ENCODE peak calls at places on chromosomes 11 and 22, in six cellular contexts. T, P, O, G, U and C are unnamed samples.

GRCh38 chr11:45920531-45921477 is 1.7 kb upstream of the LARGE2 start:
- DNase-seq in T (peak; percentile 18), P (no peak), O (no peak), G (no peak), U (no peak), C (no peak)

GRCh38 chr11:1557168-1557884 is 14.7 kb downstream of the DUSP8 start:
- DNase-seq in T (peak; percentile 54), P (no peak), O (no peak), G (no peak), U (no peak), C (peak; percentile 48)

GRCh38 chr11:34197256-34197655 is 91.8 kb downstream of the NAT10 start:
- DNase-seq in T (no peak), P (no peak), O (no peak), G (no peak), U (no peak), C (no peak)

GRCh38 chr11:126405906-126406305 is 50.4 kb downstream of the ST3GAL4 start:
- DNase-seq in T (no peak), P (no peak), O (no peak), G (no peak), U (no peak), C (peak; percentile 59)

GRCh38 chr11:61091373-61092279 is 10.7 kb upstream of the CD5 start:
- DNase-seq in T (peak; percentile 54), P (no peak), O (no peak), G (no peak), U (no peak), C (no peak)

GRCh38 chr22:46381142-46381541 is 45.6 kb downstream of the TRMU start:
- DNase-seq in T (peak; percentile 7), P (peak; percentile 61), O (no peak), G (no peak), U (no peak), C (no peak)

GRCh38 chr11:111283945-111284481 is 14.3 kb upstream of the POU2AF3 start:
- DNase-seq in T (no peak), P (no peak), O (peak; percentile 67), G (peak; percentile 54), U (no peak), C (no peak)

GRCh38 chr11:74932169-74932568 is 16.7 kb downstream of the XRRA1 start:
- DNase-seq in T (no peak), P (no peak), O (no peak), G (no peak), U (no peak), C (no peak)

GRCh38 chr11:96388891-96389603 is 665 bp downstream of the CCDC82 start:
- DNase-seq in T (no peak), P (no peak), O (no peak), G (no peak), U (no peak), C (no peak)

GRCh38 chr22:36337365-36338130 is 50.2 kb downstream of the MYH9 start:
- DNase-seq in T (no peak), P (no peak), O (no peak), G (no peak), U (no peak), C (no peak)

GRCh38 chr22:36341640-36342041 is 46.1 kb downstream of the MYH9 start:
- DNase-seq in T (no peak), P (no peak), O (no peak), G (no peak), U (no peak), C (no peak)

GRCh38 chr22:36339171-36340065 is 48.3 kb downstream of the MYH9 start:
- DNase-seq in T (no peak), P (no peak), O (no peak), G (no peak), U (no peak), C (no peak)

GRCh38 chr22:36343070-36343719 is 44.6 kb downstream of the MYH9 start:
- DNase-seq in T (no peak), P (no peak), O (no peak), G (no peak), U (no peak), C (no peak)

GRCh38 chr22:36340621-36341020 is 47.1 kb downstream of the MYH9 start:
- DNase-seq in T (no peak), P (no peak), O (peak; percentile 56), G (no peak), U (no peak), C (no peak)
- H3K4me1 ChIP-seq in T (peaks cover 42% of the 10 kb centered on the region), P (peaks cover 78% of the 10 kb centered on the region), O (peaks cover 88% of the 10 kb centered on the region), G (peaks cover 99% of the 10 kb centered on the region), U (peaks cover 84% of the 10 kb centered on the region), C (peaks cover 82% of the 10 kb centered on the region)

DNA sequence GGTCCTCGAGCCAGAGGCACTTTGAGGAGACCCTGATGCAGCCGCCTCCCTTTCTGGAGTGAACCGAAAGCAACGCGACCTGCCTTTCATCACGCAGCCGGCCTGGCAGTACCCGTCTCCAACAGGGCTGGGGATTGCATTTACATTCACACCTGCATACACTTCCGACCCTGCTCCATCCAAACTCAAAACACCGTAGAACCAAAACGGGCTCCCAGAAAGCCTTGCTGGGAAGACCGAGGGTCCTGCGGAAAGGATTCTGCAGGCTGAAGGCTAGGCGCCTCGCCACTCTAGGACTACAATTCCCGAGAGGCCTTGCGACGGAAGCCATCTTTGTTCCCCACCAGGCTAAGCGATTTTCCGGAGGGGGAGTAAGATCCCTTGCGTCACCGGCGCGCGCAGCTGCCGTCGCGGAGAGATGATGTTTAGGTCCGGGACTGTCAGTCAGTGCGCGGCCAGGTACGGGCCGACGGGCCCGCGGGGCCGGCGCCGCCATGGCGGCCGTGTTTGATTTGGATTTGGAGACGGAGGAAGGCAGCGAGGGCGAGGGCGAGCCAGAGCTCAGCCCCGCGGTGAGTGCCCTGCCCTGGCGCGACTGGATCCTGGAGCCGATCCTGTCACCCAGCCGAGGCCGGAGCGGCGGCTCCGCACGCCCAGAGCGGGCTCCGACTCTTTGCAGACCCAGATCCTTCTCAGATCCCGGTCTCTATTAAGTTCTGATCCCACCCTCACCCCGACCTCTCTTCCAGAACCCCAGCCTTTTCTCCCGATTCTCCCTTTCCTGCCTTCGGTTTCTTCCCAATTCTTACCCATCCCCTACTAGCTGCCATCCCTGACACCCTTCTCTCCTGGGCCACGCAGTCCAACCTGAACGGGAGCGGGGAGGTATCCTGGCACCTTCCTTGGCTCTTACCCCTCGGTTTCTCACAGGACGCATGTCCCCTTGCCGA is at the start of gene RPS6KB2:
- DNase-seq in T (peak; percentile 99), P (peak; percentile 98), O (peak; percentile 100), G (peak; percentile 99), U (no peak), C (peak; percentile 99)
- TF ChIP-seq POLR2A in T (peak; percentile 93), P (peak; percentile 82), O (peak; percentile 94), G (peak; percentile 82), U (peak; percentile 27), C (no peak)

GRCh38 chr22:42685941-42686666 is 34.6 kb downstream of the A4GALT start:
- DNase-seq in T (peak; percentile 85), P (no peak), O (peak; percentile 49), G (no peak), U (no peak), C (no peak)
- H3K4me1 ChIP-seq in T (peaks cover 45% of the 10 kb centered on the region), P (peaks cover 42% of the 10 kb centered on the region), O (peaks cover 58% of the 10 kb centered on the region), G (peaks cover 81% of the 10 kb centered on the region), U (peaks cover 92% of the 10 kb centered on the region), C (peaks cover 67% of the 10 kb centered on the region)

GRCh38 chr22:26524870-26525269 is 12.6 kb upstream of the TFIP11 start:
- DNase-seq in T (no peak), P (no peak), O (no peak), G (no peak), U (no peak), C (no peak)
- TF ChIP-seq POLR2A in T (no peak), P (no peak), O (no peak), G (no peak), U (no peak), C (no peak)

DNA sequence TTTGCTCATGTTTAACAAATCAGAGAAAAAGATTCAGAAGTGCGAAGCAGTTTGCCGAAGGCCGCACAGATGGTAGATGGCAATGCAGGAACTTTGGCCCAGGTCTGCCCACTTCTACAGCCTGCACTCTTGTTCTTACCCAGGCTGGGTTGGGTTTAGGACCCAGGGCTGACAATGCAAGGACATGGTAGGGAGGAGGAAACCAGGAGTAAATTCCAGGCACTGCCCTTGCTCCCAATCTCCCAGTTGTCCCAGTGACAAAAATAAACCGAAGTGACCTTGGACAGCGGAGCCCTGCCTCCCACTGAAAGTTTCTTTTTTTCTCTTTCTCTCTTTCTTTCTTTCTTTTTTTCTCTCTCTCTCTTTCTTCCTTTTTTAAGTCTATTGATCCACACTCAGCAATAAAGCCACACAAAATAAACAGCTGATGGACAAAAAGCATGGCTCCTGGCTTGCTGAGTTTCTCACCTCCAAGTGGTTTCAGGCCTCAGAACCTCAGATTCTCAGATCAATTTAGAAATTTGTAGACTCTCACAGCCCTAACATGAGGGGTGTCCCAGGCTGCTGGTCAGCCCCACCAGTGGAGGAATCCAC is 33.5 kb upstream of the FCHSD2 start:
- DNase-seq in T (no peak), P (no peak), O (no peak), G (no peak), U (no peak), C (no peak)
- H3K4me1 ChIP-seq in T (peaks cover 16% of the 10 kb centered on the region), P (no peaks in the 10 kb centered on the region), O (peaks cover 8% of the 10 kb centered on the region), G (peaks cover 40% of the 10 kb centered on the region), U (peaks cover 23% of the 10 kb centered on the region), C (peaks cover 28% of the 10 kb centered on the region)

GRCh38 chr11:66266378-66267038 is 1.9 kb upstream of the RAB1B start:
- DNase-seq in T (no peak), P (no peak), O (no peak), G (no peak), U (no peak), C (no peak)
- TF ChIP-seq POLR2A in T (no peak), P (no peak), O (no peak), G (no peak), U (no peak), C (no peak)